ENCODE peak calls at places on chromosome 21, in nine cellular contexts. One of them, this sample, is unnamed.

GRCh38 chr21:32572574-32573420 is 12.5 kb downstream of the TCP10L start:
- DNase-seq in HCT116: no peak
- DNase-seq in heart left ventricle: no peak
- DNase-seq in PC-3: peak; percentile 10
- DNase-seq in lung: no peak
- DNase-seq in AG04450: no peak
- DNase-seq in RWPE2: no peak
- DNase-seq in body of pancreas: peak; percentile 68
- DNase-seq in cardiac muscle cell: no peak
- DNase-seq in this sample: no peak

GRCh38 chr21:28256420-28256831 is 736.3 kb downstream of the LTN1 start:
- DNase-seq in HCT116: no peak
- DNase-seq in heart left ventricle: no peak
- DNase-seq in PC-3: no peak
- DNase-seq in lung: no peak
- DNase-seq in AG04450: no peak
- DNase-seq in RWPE2: no peak
- DNase-seq in body of pancreas: peak; percentile 34
- DNase-seq in cardiac muscle cell: no peak
- DNase-seq in this sample: peak; percentile 65

GRCh38 chr21:24870633-24871032 is 736.6 kb downstream of the MRPL39 start:
- DNase-seq in HCT116: no peak
- DNase-seq in heart left ventricle: no peak
- DNase-seq in PC-3: no peak
- DNase-seq in lung: no peak
- DNase-seq in AG04450: no peak
- DNase-seq in RWPE2: no peak
- DNase-seq in body of pancreas: no peak
- DNase-seq in cardiac muscle cell: no peak
- DNase-seq in this sample: no peak

GRCh38 chr21:17818158-17819113 is 720 bp downstream of the C21orf91 start:
- DNase-seq in HCT116: no peak
- DNase-seq in heart left ventricle: peak; percentile 71
- DNase-seq in PC-3: peak; percentile 56
- DNase-seq in lung: peak; percentile 38
- DNase-seq in AG04450: no peak
- DNase-seq in RWPE2: no peak
- DNase-seq in body of pancreas: peak; percentile 29
- DNase-seq in cardiac muscle cell: peak; percentile 38
- DNase-seq in this sample: peak; percentile 45

GRCh38 chr21:27555996-27556395 is 589.1 kb upstream of the ADAMTS5 start:
- DNase-seq in HCT116: no peak
- DNase-seq in heart left ventricle: no peak
- DNase-seq in PC-3: no peak
- DNase-seq in lung: no peak
- DNase-seq in AG04450: no peak
- DNase-seq in RWPE2: no peak
- DNase-seq in body of pancreas: no peak
- DNase-seq in cardiac muscle cell: peak; percentile 51
- DNase-seq in this sample: peak; percentile 26

GRCh38 chr21:32576011-32576410 is 9.3 kb downstream of the TCP10L start:
- DNase-seq in HCT116: no peak
- DNase-seq in heart left ventricle: no peak
- DNase-seq in PC-3: no peak
- DNase-seq in lung: no peak
- DNase-seq in AG04450: no peak
- DNase-seq in RWPE2: no peak
- DNase-seq in body of pancreas: no peak
- DNase-seq in cardiac muscle cell: no peak
- DNase-seq in this sample: no peak

GRCh38 chr21:26425576-26425975 is 147.5 kb downstream of the CYYR1 start:
- DNase-seq in HCT116: no peak
- DNase-seq in heart left ventricle: no peak
- DNase-seq in PC-3: no peak
- DNase-seq in lung: no peak
- DNase-seq in AG04450: no peak
- DNase-seq in RWPE2: no peak
- DNase-seq in body of pancreas: no peak
- DNase-seq in cardiac muscle cell: no peak
- DNase-seq in this sample: no peak

GRCh38 chr21:29299046-29299905 is 554 bp downstream of the BACH1 start:
- DNase-seq in HCT116: no peak
- DNase-seq in heart left ventricle: peak; percentile 81
- DNase-seq in PC-3: peak; percentile 41
- DNase-seq in lung: peak; percentile 47
- DNase-seq in AG04450: no peak
- DNase-seq in RWPE2: no peak
- DNase-seq in body of pancreas: peak; percentile 69
- DNase-seq in cardiac muscle cell: peak; percentile 60
- DNase-seq in this sample: peak; percentile 58

GRCh38 chr21:39024538-39024937 is 158.7 kb downstream of the PSMG1 start:
- DNase-seq in HCT116: no peak
- DNase-seq in heart left ventricle: no peak
- DNase-seq in PC-3: no peak
- DNase-seq in lung: no peak
- DNase-seq in AG04450: no peak
- DNase-seq in RWPE2: no peak
- DNase-seq in body of pancreas: no peak
- DNase-seq in cardiac muscle cell: no peak
- DNase-seq in this sample: no peak

GRCh38 chr21:39021475-39021832 is 161.8 kb downstream of the PSMG1 start:
- DNase-seq in HCT116: no peak
- DNase-seq in heart left ventricle: no peak
- DNase-seq in PC-3: no peak
- DNase-seq in lung: no peak
- DNase-seq in AG04450: no peak
- DNase-seq in RWPE2: no peak
- DNase-seq in body of pancreas: no peak
- DNase-seq in cardiac muscle cell: no peak
- DNase-seq in this sample: no peak

GRCh38 chr21:39025198-39025597 is 158.1 kb downstream of the PSMG1 start:
- DNase-seq in HCT116: no peak
- DNase-seq in heart left ventricle: no peak
- DNase-seq in PC-3: no peak
- DNase-seq in lung: no peak
- DNase-seq in AG04450: no peak
- DNase-seq in RWPE2: no peak
- DNase-seq in body of pancreas: no peak
- DNase-seq in cardiac muscle cell: no peak
- DNase-seq in this sample: no peak

GRCh38 chr21:39022035-39022900 is 161.0 kb downstream of the PSMG1 start:
- DNase-seq in HCT116: no peak
- DNase-seq in heart left ventricle: peak; percentile 55
- DNase-seq in PC-3: no peak
- DNase-seq in lung: no peak
- DNase-seq in AG04450: no peak
- DNase-seq in RWPE2: no peak
- DNase-seq in body of pancreas: no peak
- DNase-seq in cardiac muscle cell: no peak
- DNase-seq in this sample: no peak

DNA sequence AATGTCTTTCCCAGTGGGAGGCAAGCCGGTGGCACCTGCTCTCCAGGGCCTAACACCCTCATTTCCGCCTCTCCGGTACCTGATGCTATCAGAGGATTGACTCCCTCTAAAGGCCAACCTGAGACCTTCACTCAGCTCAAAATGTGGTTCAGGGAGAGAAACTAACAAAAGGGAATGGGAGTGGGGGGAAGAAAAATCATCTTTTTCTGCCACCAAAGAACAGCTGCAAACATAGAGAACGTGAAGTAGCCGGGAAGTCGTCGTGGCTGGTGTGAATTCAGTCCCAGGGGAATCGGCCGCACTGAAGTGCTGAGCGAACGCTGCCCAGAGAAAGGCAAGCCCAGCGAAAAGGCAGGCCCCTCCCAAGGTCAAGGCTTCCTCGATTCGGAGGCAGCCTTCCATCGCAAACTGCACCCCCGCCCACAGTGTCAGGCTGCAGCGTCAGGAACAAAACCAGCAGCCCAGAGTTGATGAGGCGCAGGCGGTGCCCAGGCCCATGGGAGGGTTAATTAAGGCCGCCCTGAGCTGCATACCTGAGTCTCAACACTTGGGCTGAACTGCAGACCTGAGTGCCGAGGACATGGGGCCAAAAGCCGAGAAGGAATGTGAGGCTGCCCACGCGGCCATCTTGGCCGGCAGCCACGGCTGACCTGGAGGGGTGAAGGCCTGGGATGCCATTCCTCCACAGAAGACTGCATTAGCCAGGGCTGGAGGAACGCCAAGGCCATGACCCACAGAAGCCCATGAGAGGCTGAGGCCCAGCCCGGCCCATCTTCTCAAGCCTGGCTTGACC is 160.2 kb downstream of the PSMG1 start:
- DNase-seq in HCT116: no peak
- DNase-seq in heart left ventricle: peak; percentile 86
- DNase-seq in PC-3: no peak
- DNase-seq in lung: peak; percentile 80
- DNase-seq in AG04450: no peak
- DNase-seq in RWPE2: no peak
- DNase-seq in body of pancreas: peak; percentile 69
- DNase-seq in cardiac muscle cell: peak; percentile 95
- DNase-seq in this sample: peak; percentile 77
- TF ChIP-seq CTCF in HCT116: peak; percentile 12
- TF ChIP-seq CTCF in heart left ventricle: peak; percentile 14
- TF ChIP-seq CTCF in PC-3: peak; percentile 41
- TF ChIP-seq CTCF in lung: no peak
- TF ChIP-seq CTCF in AG04450: peak; percentile 32
- TF ChIP-seq CTCF in RWPE2: peak; percentile 18
- TF ChIP-seq CTCF in body of pancreas: peak; percentile 14
- TF ChIP-seq CTCF in cardiac muscle cell: peak; percentile 41
- TF ChIP-seq CTCF in this sample: peak; percentile 40

GRCh38 chr21:45982256-45982757 is 737 bp downstream of the COL6A1 start:
- DNase-seq in HCT116: no peak
- DNase-seq in heart left ventricle: peak; percentile 74
- DNase-seq in PC-3: peak; percentile 18
- DNase-seq in lung: no peak
- DNase-seq in AG04450: no peak
- DNase-seq in RWPE2: peak; percentile 59
- DNase-seq in body of pancreas: peak; percentile 24
- DNase-seq in cardiac muscle cell: peak; percentile 25
- DNase-seq in this sample: no peak

GRCh38 chr21:45985471-45986315 is 4.1 kb downstream of the COL6A1 start:
- DNase-seq in HCT116: no peak
- DNase-seq in heart left ventricle: peak; percentile 56
- DNase-seq in PC-3: no peak
- DNase-seq in lung: no peak
- DNase-seq in AG04450: no peak
- DNase-seq in RWPE2: peak; percentile 51
- DNase-seq in body of pancreas: peak; percentile 9
- DNase-seq in cardiac muscle cell: no peak
- DNase-seq in this sample: no peak

GRCh38 chr21:45982758-45983731 is 1.5 kb downstream of the COL6A1 start:
- DNase-seq in HCT116: no peak
- DNase-seq in heart left ventricle: peak; percentile 65
- DNase-seq in PC-3: peak; percentile 19
- DNase-seq in lung: no peak
- DNase-seq in AG04450: no peak
- DNase-seq in RWPE2: peak; percentile 55
- DNase-seq in body of pancreas: peak; percentile 15
- DNase-seq in cardiac muscle cell: no peak
- DNase-seq in this sample: no peak

GRCh38 chr21:45984584-45985095 is 3.1 kb downstream of the COL6A1 start:
- DNase-seq in HCT116: no peak
- DNase-seq in heart left ventricle: no peak
- DNase-seq in PC-3: no peak
- DNase-seq in lung: no peak
- DNase-seq in AG04450: no peak
- DNase-seq in RWPE2: no peak
- DNase-seq in body of pancreas: no peak
- DNase-seq in cardiac muscle cell: no peak
- DNase-seq in this sample: no peak

DNA sequence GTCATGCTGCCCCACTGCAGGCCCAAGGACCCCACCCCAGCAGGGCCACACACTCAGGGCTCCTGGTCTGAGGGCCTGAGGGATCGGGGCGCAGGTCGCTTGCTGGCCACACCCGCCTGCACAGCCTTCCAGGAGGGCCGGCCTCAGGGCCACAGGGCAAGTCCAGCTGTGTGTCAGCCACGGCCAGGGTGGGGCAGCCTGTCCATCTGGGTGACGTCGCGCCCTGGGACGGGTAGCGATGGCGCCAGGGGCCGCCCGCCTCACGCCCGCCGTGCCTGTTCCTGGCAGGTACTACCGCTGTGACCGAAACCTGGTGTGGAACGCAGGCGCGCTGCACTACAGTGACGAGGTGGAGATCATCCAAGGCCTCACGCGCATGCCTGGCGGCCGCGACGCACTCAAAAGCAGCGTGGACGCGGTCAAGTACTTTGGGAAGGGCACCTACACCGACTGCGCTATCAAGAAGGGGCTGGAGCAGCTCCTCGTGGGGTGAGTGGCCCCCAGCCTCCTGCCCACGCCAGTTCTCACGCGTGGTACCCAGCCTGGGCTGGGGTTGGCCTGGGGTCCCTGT is 2.5 kb downstream of the COL6A1 start:
- DNase-seq in HCT116: no peak
- DNase-seq in heart left ventricle: peak; percentile 72
- DNase-seq in PC-3: peak; percentile 65
- DNase-seq in lung: no peak
- DNase-seq in AG04450: no peak
- DNase-seq in RWPE2: peak; percentile 60
- DNase-seq in body of pancreas: peak; percentile 22
- DNase-seq in cardiac muscle cell: no peak
- DNase-seq in this sample: peak; percentile 66
- H3K4me3 ChIP-seq in HCT116: no peak overlapping the region
- H3K4me3 ChIP-seq in heart left ventricle: peak overlapping the region; percentile 98
- H3K4me3 ChIP-seq in PC-3: peak overlapping the region; percentile 88
- H3K4me3 ChIP-seq in lung: no peak overlapping the region
- H3K4me3 ChIP-seq in AG04450: peak overlapping the region; percentile 98
- H3K4me3 ChIP-seq in RWPE2: no peak overlapping the region
- H3K4me3 ChIP-seq in body of pancreas: no peak overlapping the region
- H3K4me3 ChIP-seq in cardiac muscle cell: no peak overlapping the region
- H3K4me3 ChIP-seq in this sample: peak overlapping the region; percentile 99

DNA sequence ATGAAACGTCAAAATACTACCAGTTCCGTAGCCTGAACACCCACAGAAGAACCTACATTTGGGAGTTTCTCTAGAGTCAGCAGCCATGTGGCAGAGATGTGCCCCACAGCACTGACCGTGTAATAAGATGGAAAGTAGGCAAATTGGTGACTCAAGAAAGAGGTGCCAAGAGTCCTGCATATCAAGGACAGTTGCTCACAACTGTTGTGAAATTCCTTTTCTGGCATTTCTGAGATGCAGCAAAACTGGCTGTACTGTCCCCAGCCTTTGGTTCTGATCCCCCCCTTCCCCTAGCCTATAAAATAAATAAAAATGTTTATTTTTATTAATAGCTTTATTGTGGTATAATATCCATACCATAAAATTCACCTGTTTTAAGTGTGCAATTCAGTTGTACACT is 324.0 kb downstream of the PCP4 start:
- DNase-seq in HCT116: no peak
- DNase-seq in heart left ventricle: no peak
- DNase-seq in PC-3: no peak
- DNase-seq in lung: no peak
- DNase-seq in AG04450: no peak
- DNase-seq in RWPE2: no peak
- DNase-seq in body of pancreas: no peak
- DNase-seq in cardiac muscle cell: no peak
- DNase-seq in this sample: no peak
- TF ChIP-seq CTCF in HCT116: no peak
- TF ChIP-seq CTCF in heart left ventricle: no peak
- TF ChIP-seq CTCF in PC-3: no peak
- TF ChIP-seq CTCF in lung: no peak
- TF ChIP-seq CTCF in AG04450: no peak
- TF ChIP-seq CTCF in RWPE2: no peak
- TF ChIP-seq CTCF in body of pancreas: no peak
- TF ChIP-seq CTCF in cardiac muscle cell: no peak
- TF ChIP-seq CTCF in this sample: no peak

GRCh38 chr21:38496224-38496623 is 2.1 kb downstream of the ERG start:
- DNase-seq in HCT116: no peak
- DNase-seq in heart left ventricle: no peak
- DNase-seq in PC-3: no peak
- DNase-seq in lung: no peak
- DNase-seq in AG04450: no peak
- DNase-seq in RWPE2: no peak
- DNase-seq in body of pancreas: no peak
- DNase-seq in cardiac muscle cell: no peak
- DNase-seq in this sample: no peak

GRCh38 chr21:38494688-38495087 is 3.6 kb downstream of the ERG start:
- DNase-seq in HCT116: no peak
- DNase-seq in heart left ventricle: no peak
- DNase-seq in PC-3: no peak
- DNase-seq in lung: no peak
- DNase-seq in AG04450: no peak
- DNase-seq in RWPE2: no peak
- DNase-seq in body of pancreas: no peak
- DNase-seq in cardiac muscle cell: no peak
- DNase-seq in this sample: no peak

GRCh38 chr21:38493549-38494253 is 4.6 kb downstream of the ERG start:
- DNase-seq in HCT116: no peak
- DNase-seq in heart left ventricle: no peak
- DNase-seq in PC-3: no peak
- DNase-seq in lung: no peak
- DNase-seq in AG04450: no peak
- DNase-seq in RWPE2: no peak
- DNase-seq in body of pancreas: no peak
- DNase-seq in cardiac muscle cell: no peak
- DNase-seq in this sample: no peak

GRCh38 chr21:38494254-38494648 is 4.0 kb downstream of the ERG start:
- DNase-seq in HCT116: no peak
- DNase-seq in heart left ventricle: no peak
- DNase-seq in PC-3: no peak
- DNase-seq in lung: no peak
- DNase-seq in AG04450: no peak
- DNase-seq in RWPE2: no peak
- DNase-seq in body of pancreas: no peak
- DNase-seq in cardiac muscle cell: no peak
- DNase-seq in this sample: no peak

GRCh38 chr21:38495242-38495641 is 3.0 kb downstream of the ERG start:
- DNase-seq in HCT116: no peak
- DNase-seq in heart left ventricle: no peak
- DNase-seq in PC-3: no peak
- DNase-seq in lung: no peak
- DNase-seq in AG04450: no peak
- DNase-seq in RWPE2: no peak
- DNase-seq in body of pancreas: no peak
- DNase-seq in cardiac muscle cell: no peak
- DNase-seq in this sample: no peak
- H3K4me3 ChIP-seq in HCT116: no peak overlapping the region
- H3K4me3 ChIP-seq in heart left ventricle: peak overlapping the region; percentile 53
- H3K4me3 ChIP-seq in PC-3: no peak overlapping the region
- H3K4me3 ChIP-seq in lung: peak overlapping the region; percentile 35
- H3K4me3 ChIP-seq in AG04450: no peak overlapping the region
- H3K4me3 ChIP-seq in RWPE2: no peak overlapping the region
- H3K4me3 ChIP-seq in body of pancreas: no peak overlapping the region
- H3K4me3 ChIP-seq in cardiac muscle cell: no peak overlapping the region
- H3K4me3 ChIP-seq in this sample: no peak overlapping the region